ENCODE peak calls at places on chromosomes 5 and 9, in nine cellular contexts. X is T-helper 17 cell; V is activated gamma-delta T cell; L is anterior cingulate cortex; F is choroid plexus epithelial cell; Q is MCF 10A; U is activated CD8-positive, alpha-beta memory T cell treated with anti-CD3 and anti-CD28 coated beads, Interleukin-2, amount 50 U/mL, for 48 hours; Z is NCI-H524 treated with DMSO at 0.1 percent for 48 hours; M is Peyer's patch. P is an unnamed sample.

GRCh38 chr5:612498-613424 is 621 bp downstream of the CEP72 start:
- DNase-seq in X (no peak), V (no peak), L (no peak), F (peak), Q (peak), U (peak), Z (no peak), M (no peak), P (peak)

GRCh38 chr5:31197183-31197582 is 3.7 kb downstream of the CDH6 start:
- DNase-seq in X (no peak), V (no peak), L (no peak), F (peak), Q (no peak), U (no peak), Z (no peak), M (no peak), P (peak)

GRCh38 chr9:22119537-22120167 is 110.5 kb upstream of the CDKN2B start:
- DNase-seq in X (no peak), V (no peak), L (no peak), F (peak), Q (no peak), U (no peak), Z (no peak), M (no peak), P (no peak)

GRCh38 chr9:33818167-33818831 is 1.3 kb downstream of the UBE2R2 start:
- DNase-seq in X (no peak), V (no peak), L (peak), F (no peak), Q (no peak), U (no peak), Z (no peak), M (no peak), P (no peak)

GRCh38 chr9:138098908-138099791 is 221.6 kb downstream of the CACNA1B start:
- DNase-seq in X (no peak), V (no peak), L (no peak), F (no peak), Q (no peak), U (peak), Z (no peak), M (peak), P (no peak)

GRCh38 chr9:83199240-83199639 is 136.3 kb upstream of the RASEF start:
- DNase-seq in X (no peak), V (no peak), L (no peak), F (peak), Q (peak), U (no peak), Z (no peak), M (no peak), P (no peak)

GRCh38 chr5:29796018-29796417 is 1397.5 kb upstream of the CDH6 start:
- DNase-seq in X (no peak), V (no peak), L (no peak), F (no peak), Q (no peak), U (no peak), Z (peak), M (no peak), P (no peak)

GRCh38 chr5:664994-665360 is 28.2 kb downstream of the TPPP start:
- DNase-seq in X (no peak), V (no peak), L (no peak), F (no peak), Q (no peak), U (no peak), Z (no peak), M (no peak), P (no peak)

GRCh38 chr5:115418788-115419187 is 122.3 kb upstream of the CCDC112 start:
- DNase-seq in X (no peak), V (no peak), L (no peak), F (no peak), Q (peak), U (no peak), Z (no peak), M (no peak), P (no peak)

GRCh38 chr5:157731272-157732129 is at the start of gene THG1L:
- DNase-seq in X (peak), V (peak), L (peak), F (peak), Q (peak), U (peak), Z (peak), M (peak), P (peak)

GRCh38 chr9:18404482-18405029 is 69.4 kb upstream of the ADAMTSL1 start:
- DNase-seq in X (no peak), V (no peak), L (no peak), F (no peak), Q (no peak), U (no peak), Z (no peak), M (no peak), P (no peak)

GRCh38 chr5:61162832-61163567 is 732 bp upstream of the SMIM15 start:
- DNase-seq in X (no peak), V (no peak), L (no peak), F (peak), Q (peak), U (no peak), Z (no peak), M (no peak), P (no peak)

GRCh38 chr5:124736111-124736813 is 10.2 kb downstream of the ZNF608 start:
- DNase-seq in X (no peak), V (no peak), L (no peak), F (peak), Q (no peak), U (no peak), Z (no peak), M (no peak), P (no peak)

GRCh38 chr5:14569948-14570691 is 11.5 kb upstream of the OTULINL start:
- DNase-seq in X (no peak), V (no peak), L (no peak), F (no peak), Q (no peak), U (no peak), Z (no peak), M (no peak), P (no peak)

GRCh38 chr9:82939451-82939850 is 123.5 kb downstream of the RASEF start:
- DNase-seq in X (no peak), V (no peak), L (no peak), F (no peak), Q (peak), U (no peak), Z (no peak), M (no peak), P (no peak)

P was measured in HS-27A.